ENCODE peak calls at places on chromosomes 2 and 18, in ten cellular contexts. One of them, this sample, is unnamed.

GRCh38 chr2:39469807-39470206 is 32.7 kb upstream of the MAP4K3 start:
- DNase-seq in sciatic nerve: no peak
- DNase-seq in GM13976: peak; percentile 34
- DNase-seq in lower lobe of right lung: no peak
- DNase-seq in Right ventricle myocardium inferior: peak; percentile 27
- DNase-seq in upper lobe of right lung: no peak
- DNase-seq in activated naive CD4-positive, alpha-beta T cell: no peak
- DNase-seq in NCI-H1694: no peak
- DNase-seq in NCI-H2029 treated with DMSO at 0.1 percent for 48 hours: no peak
- DNase-seq in T-helper 17 cell: no peak
- DNase-seq in this sample: no peak

GRCh38 chr18:4813708-4814107 is 358.6 kb upstream of the DLGAP1 start:
- DNase-seq in sciatic nerve: no peak
- DNase-seq in GM13976: no peak
- DNase-seq in lower lobe of right lung: no peak
- DNase-seq in Right ventricle myocardium inferior: no peak
- DNase-seq in upper lobe of right lung: no peak
- DNase-seq in activated naive CD4-positive, alpha-beta T cell: no peak
- DNase-seq in NCI-H1694: no peak
- DNase-seq in NCI-H2029 treated with DMSO at 0.1 percent for 48 hours: no peak
- DNase-seq in T-helper 17 cell: no peak
- DNase-seq in this sample: no peak

GRCh38 chr2:205613970-205614559 is 68.2 kb upstream of the NRP2 start:
- DNase-seq in sciatic nerve: no peak
- DNase-seq in GM13976: no peak
- DNase-seq in lower lobe of right lung: no peak
- DNase-seq in Right ventricle myocardium inferior: no peak
- DNase-seq in upper lobe of right lung: no peak
- DNase-seq in activated naive CD4-positive, alpha-beta T cell: no peak
- DNase-seq in NCI-H1694: no peak
- DNase-seq in NCI-H2029 treated with DMSO at 0.1 percent for 48 hours: no peak
- DNase-seq in T-helper 17 cell: no peak
- DNase-seq in this sample: no peak

GRCh38 chr2:11024010-11024615 is 112.4 kb downstream of the KCNF1 start:
- DNase-seq in sciatic nerve: no peak
- DNase-seq in GM13976: no peak
- DNase-seq in lower lobe of right lung: no peak
- DNase-seq in Right ventricle myocardium inferior: no peak
- DNase-seq in upper lobe of right lung: no peak
- DNase-seq in activated naive CD4-positive, alpha-beta T cell: no peak
- DNase-seq in NCI-H1694: peak; percentile 68
- DNase-seq in NCI-H2029 treated with DMSO at 0.1 percent for 48 hours: no peak
- DNase-seq in T-helper 17 cell: no peak
- DNase-seq in this sample: no peak

GRCh38 chr2:200944467-200945394 is 18.7 kb downstream of the ORC2 start:
- DNase-seq in sciatic nerve: no peak
- DNase-seq in GM13976: no peak
- DNase-seq in lower lobe of right lung: no peak
- DNase-seq in Right ventricle myocardium inferior: no peak
- DNase-seq in upper lobe of right lung: no peak
- DNase-seq in activated naive CD4-positive, alpha-beta T cell: no peak
- DNase-seq in NCI-H1694: no peak
- DNase-seq in NCI-H2029 treated with DMSO at 0.1 percent for 48 hours: no peak
- DNase-seq in T-helper 17 cell: no peak
- DNase-seq in this sample: no peak

GRCh38 chr2:88765154-88765948 is 73.9 kb downstream of the RPIA start:
- DNase-seq in sciatic nerve: no peak
- DNase-seq in GM13976: peak; percentile 61
- DNase-seq in lower lobe of right lung: peak; percentile 54
- DNase-seq in Right ventricle myocardium inferior: no peak
- DNase-seq in upper lobe of right lung: peak; percentile 65
- DNase-seq in activated naive CD4-positive, alpha-beta T cell: peak; percentile 10
- DNase-seq in NCI-H1694: peak; percentile 26
- DNase-seq in NCI-H2029 treated with DMSO at 0.1 percent for 48 hours: peak; percentile 14
- DNase-seq in T-helper 17 cell: no peak
- DNase-seq in this sample: peak; percentile 40

GRCh38 chr2:177076636-177077179 is 135.9 kb upstream of the HNRNPA3 start:
- DNase-seq in sciatic nerve: no peak
- DNase-seq in GM13976: no peak
- DNase-seq in lower lobe of right lung: no peak
- DNase-seq in Right ventricle myocardium inferior: no peak
- DNase-seq in upper lobe of right lung: no peak
- DNase-seq in activated naive CD4-positive, alpha-beta T cell: no peak
- DNase-seq in NCI-H1694: no peak
- DNase-seq in NCI-H2029 treated with DMSO at 0.1 percent for 48 hours: no peak
- DNase-seq in T-helper 17 cell: no peak
- DNase-seq in this sample: no peak

GRCh38 chr2:135072125-135072997 is 20.3 kb downstream of the RAB3GAP1 start:
- DNase-seq in sciatic nerve: no peak
- DNase-seq in GM13976: no peak
- DNase-seq in lower lobe of right lung: no peak
- DNase-seq in Right ventricle myocardium inferior: no peak
- DNase-seq in upper lobe of right lung: no peak
- DNase-seq in activated naive CD4-positive, alpha-beta T cell: no peak
- DNase-seq in NCI-H1694: no peak
- DNase-seq in NCI-H2029 treated with DMSO at 0.1 percent for 48 hours: no peak
- DNase-seq in T-helper 17 cell: no peak
- DNase-seq in this sample: no peak

GRCh38 chr2:173181982-173182381 is 106.3 kb downstream of the MAP3K20 start:
- DNase-seq in sciatic nerve: no peak
- DNase-seq in GM13976: no peak
- DNase-seq in lower lobe of right lung: no peak
- DNase-seq in Right ventricle myocardium inferior: no peak
- DNase-seq in upper lobe of right lung: no peak
- DNase-seq in activated naive CD4-positive, alpha-beta T cell: no peak
- DNase-seq in NCI-H1694: no peak
- DNase-seq in NCI-H2029 treated with DMSO at 0.1 percent for 48 hours: no peak
- DNase-seq in T-helper 17 cell: no peak
- DNase-seq in this sample: no peak